ENCODE peak calls at places on chromosomes 12 and 14, in six cellular contexts. N, A, R, C, K and S are unnamed samples.

GRCh38 chr14:50775357-50775756 is 55.6 kb downstream of the NIN start:
- DNase-seq in A (no peak), R (no peak), K (no peak), N (no peak), C (peak; percentile 27), S (no peak)

GRCh38 chr12:92485356-92486348 is 217.1 kb upstream of the PLEKHG7 start:
- DNase-seq in K (no peak), N (no peak), R (no peak), C (no peak), A (no peak), S (no peak)

GRCh38 chr14:24382103-24382377 is 14.1 kb downstream of the NFATC4 start:
- DNase-seq in R (no peak), N (no peak), A (no peak), C (no peak), K (no peak), S (no peak)

GRCh38 chr12:27293463-27293862 is 39.2 kb upstream of the BMAL2 start:
- DNase-seq in K (peak; percentile 64), A (no peak), N (no peak), R (no peak), C (no peak), S (no peak)

GRCh38 chr14:100522616-100523021 is 64.6 kb downstream of the BEGAIN start:
- DNase-seq in N (no peak), K (no peak), A (no peak), R (peak; percentile 50), C (peak; percentile 3), S (peak; percentile 72)

GRCh38 chr14:97306785-97307246 is 509.6 kb downstream of the VRK1 start:
- DNase-seq in R (no peak), N (no peak), C (no peak), A (no peak), K (no peak), S (no peak)

GRCh38 chr12:68572650-68573049 is 38.0 kb upstream of the RAP1B start:
- DNase-seq in C (no peak), N (no peak), R (no peak), A (no peak), K (no peak), S (no peak)

GRCh38 chr14:64000749-64001148 is 147.9 kb downstream of the SYNE2 start:
- DNase-seq in N (no peak), C (no peak), R (no peak), K (no peak), A (no peak), S (no peak)

GRCh38 chr12:70876952-70877351 is 43.6 kb downstream of the PTPRR start:
- DNase-seq in K (no peak), C (peak; percentile 19), R (no peak), A (no peak), N (no peak), S (no peak)

GRCh38 chr12:26032290-26032689 is 73.8 kb downstream of the RASSF8 start:
- DNase-seq in C (no peak), K (no peak), R (no peak), A (no peak), N (no peak), S (no peak)

GRCh38 chr12:107891967-107892366 is 117.5 kb downstream of the ASCL4 start:
- DNase-seq in C (peak; percentile 12), N (no peak), R (no peak), A (no peak), K (no peak), S (no peak)

GRCh38 chr14:100604709-100605108 is 17.5 kb upstream of the BEGAIN start:
- DNase-seq in R (no peak), C (no peak), K (no peak), N (no peak), A (no peak), S (no peak)

GRCh38 chr12:95802482-95803264 is 12.1 kb upstream of the NTN4 start:
- DNase-seq in K (no peak), A (no peak), R (no peak), C (peak; percentile 80), N (no peak), S (no peak)

GRCh38 chr12:123475256-123475703 is 17.3 kb downstream of the SNRNP35 start:
- DNase-seq in N (no peak), A (no peak), C (no peak), R (no peak), K (peak; percentile 79), S (no peak)

GRCh38 chr14:36217732-36218131 is 41.2 kb upstream of the PTCSC3 start:
- DNase-seq in N (no peak), A (no peak), R (no peak), C (no peak), K (peak; percentile 48), S (no peak)

GRCh38 chr12:93419388-93420034 is 22.2 kb downstream of the UBE2N start:
- DNase-seq in K (no peak), R (no peak), N (no peak), A (no peak), C (peak; percentile 54), S (no peak)

GRCh38 chr12:90028620-90029051 is 320.0 kb upstream of the ATP2B1 start:
- DNase-seq in N (no peak), K (no peak), C (no peak), A (no peak), R (no peak), S (no peak)

GRCh38 chr14:24177928-24178327 is 6.0 kb downstream of the REC8 start:
- DNase-seq in N (no peak), K (no peak), R (no peak), A (no peak), C (no peak), S (no peak)

GRCh38 chr12:119415714-119416113 is 81.2 kb downstream of the CCDC60 start:
- DNase-seq in K (no peak), R (no peak), N (no peak), C (no peak), A (no peak), S (no peak)

GRCh38 chr12:119409043-119409442 is 74.5 kb downstream of the CCDC60 start:
- DNase-seq in R (no peak), K (no peak), A (no peak), N (no peak), C (no peak), S (no peak)

GRCh38 chr12:119417440-119417839 is 82.9 kb downstream of the CCDC60 start:
- DNase-seq in N (no peak), R (no peak), C (no peak), A (no peak), K (no peak), S (no peak)

GRCh38 chr12:119410396-119410795 is 75.9 kb downstream of the CCDC60 start:
- DNase-seq in C (no peak), R (no peak), N (no peak), K (no peak), A (no peak), S (no peak)

DNA sequence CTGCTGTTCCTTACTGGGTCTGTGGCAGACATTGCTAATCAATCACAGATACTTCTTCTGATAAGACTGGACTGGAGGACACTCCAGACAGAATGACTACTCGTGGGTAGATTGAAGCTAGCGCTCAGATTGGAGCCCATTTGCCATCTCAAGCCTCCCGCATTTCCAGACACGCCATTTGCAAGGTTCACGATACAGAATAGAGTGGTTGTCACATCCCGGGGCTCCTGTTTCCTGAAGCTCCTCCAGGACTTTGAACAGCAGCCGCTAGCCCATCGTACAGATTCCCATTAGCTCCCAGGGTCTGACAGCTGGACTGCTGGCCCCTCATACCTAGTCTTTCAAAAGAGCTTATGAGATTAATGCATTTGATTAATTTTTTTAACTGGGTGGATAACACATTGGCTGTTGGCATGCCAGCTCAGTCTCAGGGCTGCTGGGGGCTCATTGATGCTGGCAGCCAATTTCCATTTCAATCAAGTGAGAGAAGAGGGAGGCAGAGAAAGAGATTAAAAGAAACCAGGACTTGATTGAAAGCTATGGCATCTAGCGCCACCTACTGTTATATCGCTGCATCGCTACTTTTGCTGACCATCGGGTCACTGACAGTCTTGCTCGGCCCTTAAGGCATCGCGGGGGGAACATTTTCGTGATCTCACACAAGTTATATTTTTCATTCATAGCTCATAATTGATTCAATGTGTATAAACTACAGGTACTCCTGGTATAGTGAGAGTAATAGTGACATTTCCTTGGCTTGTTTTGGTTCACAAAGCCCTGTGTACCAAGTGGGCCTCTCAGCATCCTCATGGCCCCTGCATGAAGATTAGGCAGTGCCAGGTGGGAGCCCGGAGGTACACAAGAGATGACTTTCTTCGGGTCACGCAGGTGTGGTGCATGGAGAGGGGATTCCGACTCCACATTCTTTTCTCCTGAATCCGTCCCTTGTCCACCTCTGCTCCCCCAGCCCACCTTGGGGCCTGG is 78.6 kb downstream of the CCDC60 start:
- DNase-seq in K (peak; percentile 70), C (peak; percentile 80), A (peak; percentile 33), R (peak; percentile 91), N (peak; percentile 83), S (no peak)
- TF ChIP-seq CTCF in K (peak; percentile 81), C (peak; percentile 89), A (peak; percentile 86), R (peak; percentile 67), N (peak; percentile 96), S (peak; percentile 78)

GRCh38 chr14:39988939-39989338 is 556.7 kb upstream of the FBXO33 start:
- DNase-seq in N (no peak), R (no peak), A (no peak), C (peak; percentile 71), K (no peak), S (no peak)
- TF ChIP-seq CTCF in N (peak; percentile 79), R (no peak), A (peak; percentile 46), C (peak; percentile 90), K (no peak), S (peak; percentile 49)

DNA sequence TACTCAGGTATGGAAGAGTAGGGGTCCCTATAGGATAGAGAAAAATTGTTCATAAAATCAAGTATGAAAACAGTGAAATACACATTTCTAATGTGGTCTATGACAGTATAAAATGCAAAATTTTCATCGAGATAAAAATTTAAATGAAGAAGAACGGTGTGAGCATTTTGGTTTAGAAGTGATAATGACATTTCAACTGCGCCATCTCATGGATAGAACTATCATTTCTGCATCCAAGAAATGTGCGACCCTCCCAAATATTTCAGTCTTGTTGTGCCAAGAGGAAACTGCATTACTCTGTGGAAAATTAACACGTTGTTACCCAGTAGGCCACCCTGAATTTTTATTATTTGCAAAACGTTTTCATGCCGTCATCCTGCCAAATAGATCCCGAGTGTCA is 108.8 kb downstream of the CRACR2A start:
- DNase-seq in A (no peak), K (no peak), R (no peak), N (no peak), C (no peak), S (no peak)
- TF ChIP-seq CTCF in A (no peak), K (no peak), R (no peak), N (peak; percentile 49), C (peak; percentile 15), S (no peak)

GRCh38 chr14:54550514-54550913 is 16.4 kb upstream of the SAMD4A start:
- DNase-seq in C (no peak), R (no peak), A (no peak), N (no peak), K (no peak), S (no peak)

GRCh38 chr14:54554401-54554800 is 12.5 kb upstream of the SAMD4A start:
- DNase-seq in A (no peak), R (no peak), N (no peak), C (no peak), K (no peak), S (no peak)

GRCh38 chr14:54549862-54550261 is 17.1 kb upstream of the SAMD4A start:
- DNase-seq in K (no peak), A (no peak), C (peak; percentile 24), N (no peak), R (no peak), S (no peak)

GRCh38 chr14:54556535-54556934 is 10.4 kb upstream of the SAMD4A start:
- DNase-seq in R (no peak), N (no peak), A (no peak), C (no peak), K (no peak), S (no peak)

DNA sequence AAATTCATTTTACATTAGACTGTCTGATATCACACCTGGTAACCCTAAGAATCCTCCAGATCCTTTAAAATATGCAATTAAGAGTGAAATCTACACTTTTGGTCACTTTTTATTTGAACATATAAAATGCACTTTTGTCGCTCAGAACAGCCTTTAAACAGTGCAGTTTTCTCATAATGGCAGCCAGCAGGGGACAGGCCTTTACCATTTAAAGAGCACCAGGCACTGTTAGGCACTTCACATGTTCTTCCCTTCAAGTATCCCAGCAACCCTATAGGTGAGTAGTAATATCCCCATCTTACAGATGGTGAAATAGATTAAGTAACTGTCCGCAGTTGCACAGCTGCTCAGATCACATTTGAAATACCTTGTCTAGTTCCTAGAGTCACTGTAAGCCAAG is 11.3 kb upstream of the SAMD4A start:
- DNase-seq in N (no peak), K (no peak), R (no peak), C (no peak), A (no peak), S (no peak)
- TF ChIP-seq CTCF in N (peak; percentile 30), K (no peak), R (no peak), C (no peak), A (no peak), S (peak; percentile 39)